ENCODE peak calls at places on chromosome 3, in six cellular contexts. M is transverse colon, B is AG10803, E is IMR-90, N is fibroblast of the aortic adventitia, C is tibial artery. T is an unnamed sample.

GRCh38 chr3:15579071-15579470 is 22.3 kb downstream of the HACL1 start:
- DNase-seq in C (no peak), N (peak; percentile 55), B (peak; percentile 17), E (no peak), M (no peak), T (no peak)

GRCh38 chr3:10187295-10187876 is 22.7 kb downstream of the IRAK2 start:
- DNase-seq in M (no peak), B (no peak), N (no peak), E (no peak), C (no peak), T (no peak)

GRCh38 chr3:38029400-38030125 is at the start of gene PLCD1:
- DNase-seq in N (peak; percentile 71), B (peak; percentile 66), M (peak; percentile 79), C (peak; percentile 95), E (no peak), T (peak; percentile 31)

GRCh38 chr3:17135696-17136095 is 250.9 kb downstream of the PLCL2 start:
- DNase-seq in M (no peak), N (no peak), C (no peak), E (no peak), B (no peak), T (no peak)

GRCh38 chr3:136818851-136819783 is at the start of gene SLC35G2:
- DNase-seq in N (peak; percentile 83), C (peak; percentile 68), B (peak; percentile 75), E (peak; percentile 89), M (peak; percentile 32), T (peak; percentile 81)

GRCh38 chr3:133301194-133301593 is 98.7 kb upstream of the BFSP2 start:
- DNase-seq in E (peak; percentile 96), C (no peak), M (no peak), B (peak; percentile 72), N (peak; percentile 63), T (peak; percentile 85)

GRCh38 chr3:93969443-93969842 is 4.3 kb downstream of the PROS1 start:
- DNase-seq in C (no peak), M (no peak), E (peak; percentile 39), B (peak; percentile 47), N (peak; percentile 21), T (peak; percentile 83)

GRCh38 chr3:140010391-140010790 is 75.4 kb downstream of the CLSTN2 start:
- DNase-seq in M (no peak), N (no peak), B (no peak), E (no peak), C (no peak), T (no peak)

GRCh38 chr3:123318374-123318773 is 116.6 kb downstream of the SEC22A start:
- DNase-seq in B (no peak), N (no peak), M (no peak), C (no peak), E (no peak), T (no peak)

GRCh38 chr3:42984701-42985100 is 5.6 kb downstream of the GASK1A start:
- DNase-seq in B (no peak), C (no peak), E (no peak), N (no peak), M (no peak), T (no peak)

DNA sequence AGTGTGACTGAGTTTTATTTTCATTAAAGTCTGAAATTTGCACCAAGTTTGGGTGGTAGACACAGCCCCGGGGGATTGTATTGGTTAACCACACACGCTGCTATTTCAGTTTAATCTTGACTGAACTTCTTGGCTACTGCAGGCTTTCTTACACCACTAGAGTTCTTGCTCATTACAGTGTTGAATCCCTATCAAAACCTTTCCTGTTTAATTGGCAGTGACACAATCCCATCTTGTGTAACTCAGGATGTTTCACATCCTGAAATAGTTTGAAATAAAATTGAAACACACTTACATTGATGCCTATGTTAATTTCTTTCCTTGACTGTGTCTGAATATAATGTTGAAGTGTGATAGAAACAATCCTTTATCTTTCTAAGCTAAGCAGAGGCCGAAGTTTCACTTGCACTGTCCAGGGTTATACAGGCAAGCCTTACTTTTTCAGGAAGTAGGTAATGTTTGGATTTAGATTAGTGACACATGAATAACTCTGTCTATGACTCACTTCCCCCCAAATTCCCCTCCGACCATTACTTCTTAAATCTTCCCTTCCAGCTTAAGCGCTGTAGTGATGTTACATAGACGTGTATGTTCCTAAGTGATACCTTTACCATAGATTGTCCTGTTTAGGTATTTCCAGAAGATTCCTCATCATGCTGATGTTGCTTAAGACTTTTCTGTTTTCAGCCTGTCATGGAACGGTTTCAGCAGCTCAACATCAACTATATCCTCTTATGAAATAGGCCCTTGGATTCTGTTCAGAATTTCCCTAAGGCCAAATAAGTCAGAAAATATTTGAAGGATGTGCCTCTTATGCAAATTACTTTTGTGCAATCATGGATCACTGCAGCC is 16.8 kb downstream of the ATG7 start:
- DNase-seq in M (no peak), B (peak; percentile 97), N (peak; percentile 96), C (no peak), E (peak; percentile 96), T (peak; percentile 96)
- H3K4me3 ChIP-seq in M (no peak overlapping the region), B (peak overlapping the region; percentile 11), N (no peak overlapping the region), C (no peak overlapping the region), E (peak overlapping the region; percentile 10), T (no peak overlapping the region)

DNA sequence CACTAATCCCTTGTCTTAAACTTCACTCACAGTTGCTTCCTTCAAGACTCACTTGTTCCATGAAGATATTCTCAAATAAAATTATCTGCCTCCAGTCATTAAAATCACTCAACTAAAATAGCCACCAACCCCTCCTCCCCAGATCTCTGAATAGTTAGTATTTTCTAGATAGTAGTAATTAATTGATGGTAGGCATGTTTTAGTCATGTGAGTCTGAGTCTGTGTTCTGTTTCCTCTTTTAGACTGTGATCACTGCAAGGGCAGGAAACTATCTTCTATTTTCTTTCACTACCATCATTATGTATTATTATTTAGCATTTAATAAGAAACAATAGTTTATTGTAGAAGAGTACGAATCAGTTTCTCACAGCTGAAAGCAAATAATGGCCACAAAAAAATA is 1080.5 kb downstream of the IGSF11 start:
- DNase-seq in C (no peak), E (no peak), B (no peak), N (no peak), M (no peak), T (no peak)
- TF ChIP-seq CTCF in C (no peak), E (no peak), B (no peak), N (no peak), M (no peak), T (no peak)

GRCh38 chr3:62567097-62568021 is 194.0 kb upstream of the FEZF2 start:
- DNase-seq in M (no peak), E (peak; percentile 79), C (peak; percentile 80), B (peak; percentile 90), N (peak; percentile 97), T (peak; percentile 82)
- H3K4me3 ChIP-seq in M (no peak overlapping the region), E (no peak overlapping the region), C (no peak overlapping the region), B (no peak overlapping the region), N (no peak overlapping the region), T (no peak overlapping the region)

GRCh38 chr3:39515681-39516441 is 48.4 kb downstream of the MOBP start:
- DNase-seq in M (no peak), E (no peak), C (no peak), B (no peak), N (no peak), T (no peak)
- TF ChIP-seq CTCF in M (no peak), E (no peak), C (no peak), B (no peak), N (no peak), T (no peak)